ENCODE peak calls at places on chromosomes 12 and 14, in ten cellular contexts. One of them, this sample, is unnamed.

GRCh38 chr14:64265222-64265621 is 28.9 kb downstream of the ESR2 start:
- DNase-seq in H9: no peak
- DNase-seq in neural crest cell: no peak
- DNase-seq in NCI-H1930: no peak
- DNase-seq in mesendoderm: no peak
- DNase-seq in activated naive CD4-positive, alpha-beta T cell treated with Interleukin-2 at 50 U/mL for 16 hours: no peak
- DNase-seq in AML-193: no peak
- DNase-seq in H4: no peak
- DNase-seq in posterior vena cava: no peak
- DNase-seq in breast epithelium: no peak
- DNase-seq in this sample: no peak

GRCh38 chr14:73662439-73663056 is 17.8 kb downstream of the DNAL1 start:
- DNase-seq in AML-193: no peak
- DNase-seq in posterior vena cava: no peak
- DNase-seq in neural crest cell: no peak
- DNase-seq in NCI-H1930: no peak
- DNase-seq in H9: peak
- DNase-seq in breast epithelium: no peak
- DNase-seq in H4: peak
- DNase-seq in activated naive CD4-positive, alpha-beta T cell treated with Interleukin-2 at 50 U/mL for 16 hours: no peak
- DNase-seq in mesendoderm: peak
- DNase-seq in this sample: peak

GRCh38 chr14:68558096-68558495 is 234.8 kb downstream of the ZFP36L1 start:
- DNase-seq in posterior vena cava: no peak
- DNase-seq in AML-193: no peak
- DNase-seq in H9: no peak
- DNase-seq in mesendoderm: no peak
- DNase-seq in H4: no peak
- DNase-seq in NCI-H1930: no peak
- DNase-seq in breast epithelium: no peak
- DNase-seq in neural crest cell: no peak
- DNase-seq in activated naive CD4-positive, alpha-beta T cell treated with Interleukin-2 at 50 U/mL for 16 hours: no peak
- DNase-seq in this sample: no peak

GRCh38 chr14:91872517-91873470 is 5.5 kb upstream of the TC2N start:
- DNase-seq in H4: peak
- DNase-seq in breast epithelium: peak
- DNase-seq in AML-193: no peak
- DNase-seq in activated naive CD4-positive, alpha-beta T cell treated with Interleukin-2 at 50 U/mL for 16 hours: peak
- DNase-seq in mesendoderm: no peak
- DNase-seq in H9: no peak
- DNase-seq in NCI-H1930: no peak
- DNase-seq in neural crest cell: no peak
- DNase-seq in posterior vena cava: peak
- DNase-seq in this sample: peak

GRCh38 chr12:65306603-65307501 is 28.4 kb downstream of the MSRB3 start:
- DNase-seq in AML-193: peak
- DNase-seq in H4: peak
- DNase-seq in activated naive CD4-positive, alpha-beta T cell treated with Interleukin-2 at 50 U/mL for 16 hours: no peak
- DNase-seq in NCI-H1930: no peak
- DNase-seq in breast epithelium: no peak
- DNase-seq in mesendoderm: peak
- DNase-seq in neural crest cell: peak
- DNase-seq in posterior vena cava: peak
- DNase-seq in H9: peak
- DNase-seq in this sample: peak

GRCh38 chr14:65168840-65169239 is 66.5 kb upstream of the MAX start:
- DNase-seq in H9: no peak
- DNase-seq in NCI-H1930: no peak
- DNase-seq in neural crest cell: no peak
- DNase-seq in posterior vena cava: no peak
- DNase-seq in AML-193: no peak
- DNase-seq in breast epithelium: no peak
- DNase-seq in H4: no peak
- DNase-seq in mesendoderm: peak
- DNase-seq in activated naive CD4-positive, alpha-beta T cell treated with Interleukin-2 at 50 U/mL for 16 hours: no peak
- DNase-seq in this sample: no peak

GRCh38 chr14:50063876-50064420 is 52.4 kb downstream of the VCPKMT start:
- DNase-seq in activated naive CD4-positive, alpha-beta T cell treated with Interleukin-2 at 50 U/mL for 16 hours: no peak
- DNase-seq in posterior vena cava: no peak
- DNase-seq in AML-193: no peak
- DNase-seq in neural crest cell: no peak
- DNase-seq in H4: no peak
- DNase-seq in breast epithelium: no peak
- DNase-seq in mesendoderm: no peak
- DNase-seq in H9: no peak
- DNase-seq in NCI-H1930: no peak
- DNase-seq in this sample: no peak

GRCh38 chr12:2650261-2651060 is 144.3 kb upstream of the FKBP4 start:
- DNase-seq in breast epithelium: no peak
- DNase-seq in activated naive CD4-positive, alpha-beta T cell treated with Interleukin-2 at 50 U/mL for 16 hours: no peak
- DNase-seq in H4: no peak
- DNase-seq in NCI-H1930: no peak
- DNase-seq in mesendoderm: no peak
- DNase-seq in posterior vena cava: peak
- DNase-seq in AML-193: no peak
- DNase-seq in neural crest cell: no peak
- DNase-seq in H9: peak
- DNase-seq in this sample: no peak

GRCh38 chr12:108299516-108299915 is 39.6 kb downstream of the CMKLR1 start:
- DNase-seq in AML-193: no peak
- DNase-seq in breast epithelium: no peak
- DNase-seq in activated naive CD4-positive, alpha-beta T cell treated with Interleukin-2 at 50 U/mL for 16 hours: no peak
- DNase-seq in H9: no peak
- DNase-seq in posterior vena cava: no peak
- DNase-seq in neural crest cell: no peak
- DNase-seq in NCI-H1930: no peak
- DNase-seq in H4: no peak
- DNase-seq in mesendoderm: no peak
- DNase-seq in this sample: no peak

GRCh38 chr12:93518725-93519124 is 51.4 kb downstream of the MRPL42 start:
- DNase-seq in AML-193: no peak
- DNase-seq in posterior vena cava: no peak
- DNase-seq in neural crest cell: no peak
- DNase-seq in NCI-H1930: no peak
- DNase-seq in H4: no peak
- DNase-seq in breast epithelium: no peak
- DNase-seq in activated naive CD4-positive, alpha-beta T cell treated with Interleukin-2 at 50 U/mL for 16 hours: no peak
- DNase-seq in H9: no peak
- DNase-seq in mesendoderm: no peak
- DNase-seq in this sample: peak

GRCh38 chr12:88628856-88629509 is 48.7 kb upstream of the KITLG start:
- DNase-seq in H9: no peak
- DNase-seq in activated naive CD4-positive, alpha-beta T cell treated with Interleukin-2 at 50 U/mL for 16 hours: no peak
- DNase-seq in NCI-H1930: no peak
- DNase-seq in mesendoderm: no peak
- DNase-seq in H4: no peak
- DNase-seq in neural crest cell: no peak
- DNase-seq in posterior vena cava: no peak
- DNase-seq in breast epithelium: no peak
- DNase-seq in AML-193: no peak
- DNase-seq in this sample: no peak

GRCh38 chr14:45426685-45427282 is 173.8 kb upstream of the MIS18BP1 start:
- DNase-seq in H9: peak
- DNase-seq in activated naive CD4-positive, alpha-beta T cell treated with Interleukin-2 at 50 U/mL for 16 hours: no peak
- DNase-seq in posterior vena cava: no peak
- DNase-seq in H4: peak
- DNase-seq in breast epithelium: no peak
- DNase-seq in NCI-H1930: no peak
- DNase-seq in neural crest cell: no peak
- DNase-seq in mesendoderm: peak
- DNase-seq in AML-193: peak
- DNase-seq in this sample: peak

This sample was measured in kidney tubule cell.